ENCODE peak calls at places on chromosomes 13 and 19, in nine cellular contexts. One of them, this sample, is unnamed.

GRCh38 chr13:33249066-33249465 is 36.5 kb downstream of the STARD13 start:
- DNase-seq in dorsolateral prefrontal cortex: no peak
- DNase-seq in transverse colon: no peak
- DNase-seq in kidney: no peak
- DNase-seq in left ventricle myocardium inferior: no peak
- DNase-seq in right lobe of liver: no peak
- DNase-seq in left lung: no peak
- DNase-seq in heart left ventricle: no peak
- DNase-seq in GM23338: no peak
- DNase-seq in this sample: no peak

GRCh38 chr13:107845911-107846310 is 369.4 kb downstream of the LIG4 start:
- DNase-seq in dorsolateral prefrontal cortex: no peak
- DNase-seq in transverse colon: no peak
- DNase-seq in kidney: no peak
- DNase-seq in left ventricle myocardium inferior: no peak
- DNase-seq in right lobe of liver: no peak
- DNase-seq in left lung: no peak
- DNase-seq in heart left ventricle: no peak
- DNase-seq in GM23338: no peak
- DNase-seq in this sample: no peak

GRCh38 chr13:112368883-112369282 is 7.3 kb upstream of the SPACA7 start:
- DNase-seq in dorsolateral prefrontal cortex: no peak
- DNase-seq in transverse colon: no peak
- DNase-seq in kidney: no peak
- DNase-seq in left ventricle myocardium inferior: no peak
- DNase-seq in right lobe of liver: no peak
- DNase-seq in left lung: no peak
- DNase-seq in heart left ventricle: no peak
- DNase-seq in GM23338: no peak
- DNase-seq in this sample: no peak

GRCh38 chr13:39037410-39037879 is 444 bp downstream of the PROSER1 start:
- DNase-seq in dorsolateral prefrontal cortex: no peak
- DNase-seq in transverse colon: no peak
- DNase-seq in kidney: no peak
- DNase-seq in left ventricle myocardium inferior: no peak
- DNase-seq in right lobe of liver: no peak
- DNase-seq in left lung: no peak
- DNase-seq in heart left ventricle: no peak
- DNase-seq in GM23338: no peak
- DNase-seq in this sample: peak; percentile 5

GRCh38 chr19:7104783-7105447 is 35.4 kb downstream of the ZNF557 start:
- DNase-seq in dorsolateral prefrontal cortex: no peak
- DNase-seq in transverse colon: no peak
- DNase-seq in kidney: no peak
- DNase-seq in left ventricle myocardium inferior: no peak
- DNase-seq in right lobe of liver: no peak
- DNase-seq in left lung: peak; percentile 42
- DNase-seq in heart left ventricle: no peak
- DNase-seq in GM23338: no peak
- DNase-seq in this sample: no peak

GRCh38 chr13:30388401-30389283 is 33.7 kb upstream of the UBE2L5 start:
- DNase-seq in dorsolateral prefrontal cortex: no peak
- DNase-seq in transverse colon: no peak
- DNase-seq in kidney: no peak
- DNase-seq in left ventricle myocardium inferior: no peak
- DNase-seq in right lobe of liver: peak; percentile 62
- DNase-seq in left lung: no peak
- DNase-seq in heart left ventricle: no peak
- DNase-seq in GM23338: peak; percentile 43
- DNase-seq in this sample: no peak

GRCh38 chr19:35784401-35785086 is 9.2 kb downstream of the ARHGAP33 start:
- DNase-seq in dorsolateral prefrontal cortex: no peak
- DNase-seq in transverse colon: no peak
- DNase-seq in kidney: no peak
- DNase-seq in left ventricle myocardium inferior: no peak
- DNase-seq in right lobe of liver: no peak
- DNase-seq in left lung: no peak
- DNase-seq in heart left ventricle: no peak
- DNase-seq in GM23338: peak; percentile 95
- DNase-seq in this sample: no peak

GRCh38 chr13:88651531-88651930 is 980.4 kb downstream of the SLITRK5 start:
- DNase-seq in dorsolateral prefrontal cortex: no peak
- DNase-seq in transverse colon: no peak
- DNase-seq in kidney: no peak
- DNase-seq in left ventricle myocardium inferior: no peak
- DNase-seq in right lobe of liver: no peak
- DNase-seq in left lung: no peak
- DNase-seq in heart left ventricle: no peak
- DNase-seq in GM23338: no peak
- DNase-seq in this sample: no peak

GRCh38 chr19:58479303-58479702 is 3.2 kb downstream of the ZNF446 start:
- DNase-seq in dorsolateral prefrontal cortex: no peak
- DNase-seq in transverse colon: no peak
- DNase-seq in kidney: no peak
- DNase-seq in left ventricle myocardium inferior: no peak
- DNase-seq in right lobe of liver: no peak
- DNase-seq in left lung: no peak
- DNase-seq in heart left ventricle: no peak
- DNase-seq in GM23338: no peak
- DNase-seq in this sample: no peak

GRCh38 chr13:62125451-62125850 is 709.8 kb upstream of the PCDH20 start:
- DNase-seq in dorsolateral prefrontal cortex: no peak
- DNase-seq in transverse colon: no peak
- DNase-seq in kidney: no peak
- DNase-seq in left ventricle myocardium inferior: no peak
- DNase-seq in right lobe of liver: no peak
- DNase-seq in left lung: no peak
- DNase-seq in heart left ventricle: no peak
- DNase-seq in GM23338: no peak
- DNase-seq in this sample: no peak

GRCh38 chr13:108220042-108220441 is 1.9 kb downstream of the ABHD13 start:
- DNase-seq in dorsolateral prefrontal cortex: no peak
- DNase-seq in transverse colon: peak; percentile 58
- DNase-seq in kidney: no peak
- DNase-seq in left ventricle myocardium inferior: no peak
- DNase-seq in right lobe of liver: no peak
- DNase-seq in left lung: peak; percentile 62
- DNase-seq in heart left ventricle: no peak
- DNase-seq in GM23338: peak; percentile 6
- DNase-seq in this sample: peak; percentile 20

GRCh38 chr13:65470781-65471180 is 1759.4 kb downstream of the PCDH9 start:
- DNase-seq in dorsolateral prefrontal cortex: no peak
- DNase-seq in transverse colon: no peak
- DNase-seq in kidney: no peak
- DNase-seq in left ventricle myocardium inferior: no peak
- DNase-seq in right lobe of liver: no peak
- DNase-seq in left lung: no peak
- DNase-seq in heart left ventricle: no peak
- DNase-seq in GM23338: no peak
- DNase-seq in this sample: no peak

GRCh38 chr13:49053215-49053614 is 77.5 kb downstream of the FNDC3A start:
- DNase-seq in dorsolateral prefrontal cortex: no peak
- DNase-seq in transverse colon: no peak
- DNase-seq in kidney: no peak
- DNase-seq in left ventricle myocardium inferior: no peak
- DNase-seq in right lobe of liver: no peak
- DNase-seq in left lung: no peak
- DNase-seq in heart left ventricle: no peak
- DNase-seq in GM23338: no peak
- DNase-seq in this sample: no peak

GRCh38 chr13:98022210-98022609 is 68.7 kb downstream of the IPO5 start:
- DNase-seq in dorsolateral prefrontal cortex: peak; percentile 45
- DNase-seq in transverse colon: no peak
- DNase-seq in kidney: no peak
- DNase-seq in left ventricle myocardium inferior: no peak
- DNase-seq in right lobe of liver: no peak
- DNase-seq in left lung: no peak
- DNase-seq in heart left ventricle: no peak
- DNase-seq in GM23338: no peak
- DNase-seq in this sample: no peak

GRCh38 chr13:36124236-36124822 is 6.9 kb downstream of the DCLK1 start:
- DNase-seq in dorsolateral prefrontal cortex: no peak
- DNase-seq in transverse colon: no peak
- DNase-seq in kidney: no peak
- DNase-seq in left ventricle myocardium inferior: no peak
- DNase-seq in right lobe of liver: no peak
- DNase-seq in left lung: peak; percentile 44
- DNase-seq in heart left ventricle: no peak
- DNase-seq in GM23338: no peak
- DNase-seq in this sample: no peak

GRCh38 chr19:29285878-29286277 is 72.9 kb upstream of the UQCRFS1 start:
- DNase-seq in dorsolateral prefrontal cortex: no peak
- DNase-seq in transverse colon: no peak
- DNase-seq in kidney: no peak
- DNase-seq in left ventricle myocardium inferior: no peak
- DNase-seq in right lobe of liver: no peak
- DNase-seq in left lung: no peak
- DNase-seq in heart left ventricle: no peak
- DNase-seq in GM23338: peak; percentile 66
- DNase-seq in this sample: no peak

GRCh38 chr19:48518207-48518606 is 6.6 kb upstream of the LMTK3 start:
- DNase-seq in dorsolateral prefrontal cortex: no peak
- DNase-seq in transverse colon: no peak
- DNase-seq in kidney: no peak
- DNase-seq in left ventricle myocardium inferior: no peak
- DNase-seq in right lobe of liver: no peak
- DNase-seq in left lung: no peak
- DNase-seq in heart left ventricle: no peak
- DNase-seq in GM23338: no peak
- DNase-seq in this sample: no peak

GRCh38 chr13:77918391-77919261 is at the start of gene EDNRB:
- DNase-seq in dorsolateral prefrontal cortex: peak; percentile 23
- DNase-seq in transverse colon: peak; percentile 18
- DNase-seq in kidney: peak; percentile 80
- DNase-seq in left ventricle myocardium inferior: peak; percentile 59
- DNase-seq in right lobe of liver: peak; percentile 40
- DNase-seq in left lung: peak; percentile 55
- DNase-seq in heart left ventricle: peak; percentile 64
- DNase-seq in GM23338: peak; percentile 81
- DNase-seq in this sample: peak; percentile 26

GRCh38 chr19:12733369-12733896 is 1.1 kb downstream of the TRIR start:
- DNase-seq in dorsolateral prefrontal cortex: peak; percentile 31
- DNase-seq in transverse colon: no peak
- DNase-seq in kidney: no peak
- DNase-seq in left ventricle myocardium inferior: no peak
- DNase-seq in right lobe of liver: peak; percentile 70
- DNase-seq in left lung: no peak
- DNase-seq in heart left ventricle: no peak
- DNase-seq in GM23338: peak; percentile 54
- DNase-seq in this sample: peak; percentile 68

GRCh38 chr19:45553464-45553863 is 31.1 kb downstream of the OPA3 start:
- DNase-seq in dorsolateral prefrontal cortex: peak; percentile 41
- DNase-seq in transverse colon: peak; percentile 73
- DNase-seq in kidney: no peak
- DNase-seq in left ventricle myocardium inferior: no peak
- DNase-seq in right lobe of liver: no peak
- DNase-seq in left lung: no peak
- DNase-seq in heart left ventricle: peak; percentile 9
- DNase-seq in GM23338: peak; percentile 92
- DNase-seq in this sample: no peak
- TF ChIP-seq CTCF in dorsolateral prefrontal cortex: no peak
- TF ChIP-seq CTCF in transverse colon: no peak
- TF ChIP-seq CTCF in kidney: no peak
- TF ChIP-seq CTCF in left ventricle myocardium inferior: no peak
- TF ChIP-seq CTCF in right lobe of liver: no peak
- TF ChIP-seq CTCF in left lung: no peak
- TF ChIP-seq CTCF in heart left ventricle: no peak
- TF ChIP-seq CTCF in GM23338: peak; percentile 23
- TF ChIP-seq CTCF in this sample: no peak

GRCh38 chr19:18171605-18172327 is 1.8 kb upstream of the IFI30 start:
- DNase-seq in dorsolateral prefrontal cortex: no peak
- DNase-seq in transverse colon: no peak
- DNase-seq in kidney: no peak
- DNase-seq in left ventricle myocardium inferior: no peak
- DNase-seq in right lobe of liver: no peak
- DNase-seq in left lung: no peak
- DNase-seq in heart left ventricle: no peak
- DNase-seq in GM23338: no peak
- DNase-seq in this sample: no peak
- H3K27ac ChIP-seq in dorsolateral prefrontal cortex: no peak overlapping the region
- H3K27ac ChIP-seq in transverse colon: peak overlapping the region; percentile 84
- H3K27ac ChIP-seq in kidney: no peak overlapping the region
- H3K27ac ChIP-seq in left ventricle myocardium inferior: peak overlapping the region; percentile 72
- H3K27ac ChIP-seq in right lobe of liver: peak overlapping the region; percentile 22
- H3K27ac ChIP-seq in left lung: no peak overlapping the region
- H3K27ac ChIP-seq in heart left ventricle: peak overlapping the region; percentile 38
- H3K27ac ChIP-seq in GM23338: no peak overlapping the region
- H3K27ac ChIP-seq in this sample: peak overlapping the region; percentile 88

DNA sequence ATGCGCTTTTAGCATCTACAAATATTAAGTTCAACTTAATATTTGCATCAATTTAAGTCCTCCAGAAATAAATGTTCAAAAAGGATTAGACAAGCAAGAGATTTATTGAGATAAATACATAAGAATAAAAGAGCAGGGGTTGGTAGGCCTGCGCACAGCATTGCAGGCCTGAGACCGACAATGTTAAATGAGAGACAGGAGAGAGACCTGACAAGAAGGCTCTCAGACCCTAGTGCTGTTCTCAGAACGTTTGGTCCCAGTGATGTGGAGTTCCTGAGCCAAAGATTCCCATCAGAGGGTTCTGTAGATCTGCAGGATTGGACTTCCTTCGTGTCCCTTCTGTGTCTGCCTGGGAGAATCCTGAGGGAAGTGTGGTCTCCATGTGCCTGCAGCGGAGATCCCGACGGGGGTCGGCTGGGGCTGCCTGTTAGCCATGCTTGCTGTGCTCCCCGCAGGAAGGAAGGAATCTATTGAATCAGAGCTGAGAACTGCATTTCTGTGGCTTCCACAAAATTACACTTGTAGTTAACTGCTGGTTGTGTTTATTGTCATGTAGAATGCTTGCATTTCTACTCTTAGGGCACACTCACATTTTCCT is 369.9 kb upstream of the SLC10A2 start:
- DNase-seq in dorsolateral prefrontal cortex: no peak
- DNase-seq in transverse colon: no peak
- DNase-seq in kidney: no peak
- DNase-seq in left ventricle myocardium inferior: no peak
- DNase-seq in right lobe of liver: no peak
- DNase-seq in left lung: no peak
- DNase-seq in heart left ventricle: no peak
- DNase-seq in GM23338: peak; percentile 51
- DNase-seq in this sample: no peak
- TF ChIP-seq CTCF in dorsolateral prefrontal cortex: no peak
- TF ChIP-seq CTCF in transverse colon: no peak
- TF ChIP-seq CTCF in kidney: no peak
- TF ChIP-seq CTCF in left ventricle myocardium inferior: no peak
- TF ChIP-seq CTCF in right lobe of liver: no peak
- TF ChIP-seq CTCF in left lung: no peak
- TF ChIP-seq CTCF in heart left ventricle: no peak
- TF ChIP-seq CTCF in GM23338: no peak
- TF ChIP-seq CTCF in this sample: no peak

DNA sequence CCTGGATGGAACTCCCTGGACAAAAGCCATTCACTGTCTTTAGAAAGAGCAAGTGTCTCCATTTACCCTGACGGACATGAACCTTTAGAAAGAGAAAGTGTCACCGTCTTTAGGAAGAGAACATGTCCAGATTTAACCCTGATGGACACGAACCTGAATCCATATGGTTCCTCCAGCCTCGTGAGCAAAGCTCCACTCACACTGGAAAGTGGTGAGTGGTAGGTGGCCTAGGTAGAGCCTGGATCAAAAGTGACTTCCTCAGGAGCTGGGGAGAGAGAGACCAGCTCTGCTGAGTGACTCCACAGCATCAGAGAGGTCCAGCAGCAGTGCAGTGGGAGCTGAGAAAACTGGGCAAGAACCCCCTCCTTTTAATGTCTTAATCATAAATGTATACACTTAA is 59.8 kb upstream of the IRS2 start:
- DNase-seq in dorsolateral prefrontal cortex: no peak
- DNase-seq in transverse colon: no peak
- DNase-seq in kidney: no peak
- DNase-seq in left ventricle myocardium inferior: no peak
- DNase-seq in right lobe of liver: no peak
- DNase-seq in left lung: no peak
- DNase-seq in heart left ventricle: no peak
- DNase-seq in GM23338: no peak
- DNase-seq in this sample: no peak
- H3K27ac ChIP-seq in dorsolateral prefrontal cortex: no peak overlapping the region
- H3K27ac ChIP-seq in transverse colon: no peak overlapping the region
- H3K27ac ChIP-seq in kidney: no peak overlapping the region
- H3K27ac ChIP-seq in left ventricle myocardium inferior: no peak overlapping the region
- H3K27ac ChIP-seq in right lobe of liver: no peak overlapping the region
- H3K27ac ChIP-seq in left lung: no peak overlapping the region
- H3K27ac ChIP-seq in heart left ventricle: no peak overlapping the region
- H3K27ac ChIP-seq in GM23338: no peak overlapping the region
- H3K27ac ChIP-seq in this sample: no peak overlapping the region

This sample was measured in RWPE1.